ENCODE peak calls at places on chromosome 2, in four cellular contexts. One of them, this sample, is unnamed. For H3K27me3, the result is how much of the 10 kb centered on the place peaks cover.

GRCh38 chr2:74552914-74553811 is 579 bp downstream of the LOXL3 start:
- DNase-seq in stomach: no peak
- DNase-seq in right lobe of liver: no peak
- DNase-seq in fibroblast of lung: no peak
- DNase-seq in this sample: no peak

GRCh38 chr2:98975611-98976010 is 39.6 kb upstream of the CRACDL start:
- DNase-seq in stomach: no peak
- DNase-seq in right lobe of liver: no peak
- DNase-seq in fibroblast of lung: no peak
- DNase-seq in this sample: no peak

GRCh38 chr2:234960091-234961088 is 8.6 kb downstream of the SH3BP4 start:
- DNase-seq in fibroblast of lung: peak
- DNase-seq in stomach: no peak
- DNase-seq in right lobe of liver: no peak
- DNase-seq in this sample: no peak

GRCh38 chr2:64658269-64658668 is 4.6 kb upstream of the SERTAD2 start:
- DNase-seq in fibroblast of lung: no peak
- DNase-seq in right lobe of liver: no peak
- DNase-seq in stomach: no peak
- DNase-seq in this sample: no peak

GRCh38 chr2:146481629-146482028 is 1363.2 kb upstream of the ACVR2A start:
- DNase-seq in right lobe of liver: no peak
- DNase-seq in fibroblast of lung: peak
- DNase-seq in stomach: no peak
- DNase-seq in this sample: peak

GRCh38 chr2:100237046-100237615 is 85.2 kb downstream of the LONRF2 start:
- DNase-seq in stomach: peak
- DNase-seq in right lobe of liver: no peak
- DNase-seq in fibroblast of lung: no peak
- DNase-seq in this sample: no peak

GRCh38 chr2:40760071-40760666 is 308.3 kb upstream of the SLC8A1 start:
- DNase-seq in fibroblast of lung: peak
- DNase-seq in right lobe of liver: no peak
- DNase-seq in stomach: no peak
- DNase-seq in this sample: peak

GRCh38 chr2:119760876-119761275 is 1.2 kb downstream of the PTPN4 start:
- DNase-seq in stomach: no peak
- DNase-seq in fibroblast of lung: peak
- DNase-seq in right lobe of liver: no peak
- DNase-seq in this sample: no peak

GRCh38 chr2:15776629-15776919 is 163.8 kb upstream of the MYCN start:
- DNase-seq in right lobe of liver: peak
- DNase-seq in fibroblast of lung: peak
- DNase-seq in stomach: no peak
- DNase-seq in this sample: no peak

GRCh38 chr2:126655500-126656310 is at the start of gene GYPC:
- DNase-seq in stomach: peak
- DNase-seq in right lobe of liver: peak
- DNase-seq in fibroblast of lung: peak
- DNase-seq in this sample: no peak

GRCh38 chr2:14125561-14125960 is 507.0 kb upstream of the LRATD1 start:
- DNase-seq in fibroblast of lung: no peak
- DNase-seq in stomach: peak
- DNase-seq in right lobe of liver: no peak
- DNase-seq in this sample: no peak

GRCh38 chr2:135182601-135183000 is 130.5 kb downstream of the RAB3GAP1 start:
- DNase-seq in right lobe of liver: no peak
- DNase-seq in fibroblast of lung: no peak
- DNase-seq in stomach: no peak
- DNase-seq in this sample: no peak

GRCh38 chr2:23445450-23445868 is 60.5 kb downstream of the KLHL29 start:
- DNase-seq in fibroblast of lung: peak
- DNase-seq in right lobe of liver: no peak
- DNase-seq in stomach: no peak
- DNase-seq in this sample: peak

GRCh38 chr2:105455488-105455991 is 56.7 kb upstream of the FHL2 start:
- DNase-seq in right lobe of liver: peak
- DNase-seq in fibroblast of lung: peak
- DNase-seq in stomach: peak
- DNase-seq in this sample: peak

GRCh38 chr2:85913854-85914524 is 25.2 kb upstream of the ST3GAL5 start:
- DNase-seq in right lobe of liver: no peak
- DNase-seq in stomach: no peak
- DNase-seq in fibroblast of lung: peak
- DNase-seq in this sample: no peak

GRCh38 chr2:56250153-56250729 is 66.5 kb downstream of the CCDC85A start:
- DNase-seq in fibroblast of lung: no peak
- DNase-seq in right lobe of liver: no peak
- DNase-seq in stomach: no peak
- DNase-seq in this sample: no peak

GRCh38 chr2:167127135-167127534 is 238.9 kb downstream of the XIRP2 start:
- DNase-seq in fibroblast of lung: peak
- DNase-seq in right lobe of liver: no peak
- DNase-seq in stomach: no peak
- DNase-seq in this sample: no peak

GRCh38 chr2:233413529-233414272 is 59.4 kb downstream of the DGKD start:
- DNase-seq in fibroblast of lung: peak
- DNase-seq in right lobe of liver: peak
- DNase-seq in stomach: peak
- DNase-seq in this sample: peak

GRCh38 chr2:233413046-233413445 is 58.8 kb downstream of the DGKD start:
- DNase-seq in stomach: no peak
- DNase-seq in fibroblast of lung: peak
- DNase-seq in right lobe of liver: no peak
- DNase-seq in this sample: no peak

GRCh38 chr2:233412405-233412804 is 58.1 kb downstream of the DGKD start:
- DNase-seq in stomach: no peak
- DNase-seq in right lobe of liver: no peak
- DNase-seq in fibroblast of lung: peak
- DNase-seq in this sample: no peak

GRCh38 chr2:233414777-233415570 is 60.7 kb downstream of the DGKD start:
- DNase-seq in stomach: peak
- DNase-seq in right lobe of liver: no peak
- DNase-seq in fibroblast of lung: peak
- DNase-seq in this sample: no peak

GRCh38 chr2:233414273-233414654 is 60.0 kb downstream of the DGKD start:
- DNase-seq in fibroblast of lung: peak
- DNase-seq in right lobe of liver: no peak
- DNase-seq in stomach: peak
- DNase-seq in this sample: no peak
- TF ChIP-seq CTCF in fibroblast of lung: no peak
- TF ChIP-seq CTCF in right lobe of liver: no peak
- TF ChIP-seq CTCF in stomach: no peak
- TF ChIP-seq CTCF in this sample: no peak

GRCh38 chr2:121187351-121187921 is 97.6 kb downstream of the TFCP2L1 start:
- DNase-seq in fibroblast of lung: no peak
- DNase-seq in right lobe of liver: no peak
- DNase-seq in stomach: peak
- DNase-seq in this sample: no peak

GRCh38 chr2:121189011-121189410 is 96.0 kb downstream of the TFCP2L1 start:
- DNase-seq in fibroblast of lung: no peak
- DNase-seq in stomach: no peak
- DNase-seq in right lobe of liver: no peak
- DNase-seq in this sample: no peak

GRCh38 chr2:121189656-121190381 is 95.2 kb downstream of the TFCP2L1 start:
- DNase-seq in stomach: peak
- DNase-seq in fibroblast of lung: no peak
- DNase-seq in right lobe of liver: no peak
- DNase-seq in this sample: no peak

GRCh38 chr2:121186261-121186660 is 98.7 kb downstream of the TFCP2L1 start:
- DNase-seq in right lobe of liver: no peak
- DNase-seq in stomach: peak
- DNase-seq in fibroblast of lung: no peak
- DNase-seq in this sample: no peak

DNA sequence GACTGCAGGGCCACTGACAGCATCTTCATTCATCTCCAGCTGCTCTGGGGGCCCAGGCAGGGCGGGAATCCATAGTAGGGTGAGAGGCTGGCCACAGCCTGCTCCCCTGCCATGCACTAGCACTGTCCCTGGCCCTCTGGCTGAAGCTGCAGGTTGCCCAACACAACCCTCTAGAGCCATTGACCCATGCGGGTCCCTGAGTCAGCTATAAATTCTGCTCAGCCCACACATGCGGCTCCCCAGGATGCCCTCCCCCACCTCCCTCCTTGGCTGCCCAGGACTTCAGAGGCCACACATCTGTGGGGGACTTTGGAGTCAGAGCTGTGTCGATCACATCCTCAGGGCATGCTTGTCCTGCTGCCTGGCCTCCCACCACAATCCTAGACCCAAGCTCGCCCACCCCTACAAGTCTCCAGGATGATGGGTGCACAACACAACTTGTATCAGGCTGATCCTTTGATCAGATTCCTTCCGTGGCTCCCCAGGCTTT is 97.0 kb downstream of the TFCP2L1 start:
- DNase-seq in right lobe of liver: no peak
- DNase-seq in fibroblast of lung: no peak
- DNase-seq in stomach: peak
- DNase-seq in this sample: no peak
- H3K27ac ChIP-seq in right lobe of liver: no peak
- H3K27ac ChIP-seq in fibroblast of lung: no peak
- H3K27ac ChIP-seq in stomach: no peak
- H3K27ac ChIP-seq in this sample: no peak

DNA sequence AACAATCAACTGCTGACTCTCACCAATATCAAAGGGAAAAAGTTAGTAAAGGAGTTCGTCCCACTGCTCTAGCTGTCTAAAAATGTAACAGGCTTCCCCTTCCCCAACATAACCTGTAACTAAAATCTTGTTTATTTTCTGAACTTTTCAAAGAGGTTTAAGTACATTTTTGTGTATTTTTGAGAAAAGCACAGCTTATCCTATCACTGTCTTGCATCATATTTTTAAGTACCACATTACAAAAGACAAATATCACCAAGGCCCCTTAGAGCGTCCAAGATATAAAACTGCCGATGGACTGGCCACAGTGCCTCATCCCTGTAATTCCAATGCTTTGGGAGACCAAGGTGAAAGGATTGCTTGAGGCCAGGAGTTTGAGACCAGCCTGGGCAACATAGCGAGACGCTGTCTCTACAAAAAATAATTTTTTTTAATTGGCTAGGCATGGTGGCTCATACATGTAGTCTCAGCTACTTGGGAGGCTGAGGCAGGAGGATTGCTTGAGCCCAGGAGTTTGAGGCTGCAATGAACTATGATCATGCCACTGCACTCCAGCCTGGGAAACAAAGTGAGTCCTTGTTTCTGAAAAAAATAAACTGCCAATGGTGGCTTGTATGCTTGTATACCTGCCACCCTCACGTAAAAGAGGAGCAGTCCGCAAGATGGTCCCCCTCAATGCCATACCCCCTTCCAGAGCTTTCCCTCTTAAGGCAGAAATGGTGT is 21.2 kb upstream of the LAPTM4A start:
- DNase-seq in stomach: no peak
- DNase-seq in fibroblast of lung: no peak
- DNase-seq in right lobe of liver: no peak
- DNase-seq in this sample: no peak
- H3K27me3 ChIP-seq in stomach: under half
- H3K27me3 ChIP-seq in fibroblast of lung: under half
- H3K27me3 ChIP-seq in right lobe of liver: under half
- H3K27me3 ChIP-seq in this sample: under half

GRCh38 chr2:27431395-27431794 is 3.0 kb downstream of the NRBP1 start:
- DNase-seq in right lobe of liver: no peak
- DNase-seq in fibroblast of lung: peak
- DNase-seq in stomach: no peak
- DNase-seq in this sample: no peak

GRCh38 chr2:27422958-27423357 is 5.5 kb upstream of the NRBP1 start:
- DNase-seq in right lobe of liver: no peak
- DNase-seq in fibroblast of lung: no peak
- DNase-seq in stomach: no peak
- DNase-seq in this sample: no peak

GRCh38 chr2:27427863-27428212 is 593 bp upstream of the NRBP1 start:
- DNase-seq in stomach: no peak
- DNase-seq in right lobe of liver: no peak
- DNase-seq in fibroblast of lung: peak
- DNase-seq in this sample: no peak

GRCh38 chr2:27428978-27429541 is 629 bp downstream of the NRBP1 start:
- DNase-seq in right lobe of liver: peak
- DNase-seq in stomach: peak
- DNase-seq in fibroblast of lung: peak
- DNase-seq in this sample: no peak

DNA sequence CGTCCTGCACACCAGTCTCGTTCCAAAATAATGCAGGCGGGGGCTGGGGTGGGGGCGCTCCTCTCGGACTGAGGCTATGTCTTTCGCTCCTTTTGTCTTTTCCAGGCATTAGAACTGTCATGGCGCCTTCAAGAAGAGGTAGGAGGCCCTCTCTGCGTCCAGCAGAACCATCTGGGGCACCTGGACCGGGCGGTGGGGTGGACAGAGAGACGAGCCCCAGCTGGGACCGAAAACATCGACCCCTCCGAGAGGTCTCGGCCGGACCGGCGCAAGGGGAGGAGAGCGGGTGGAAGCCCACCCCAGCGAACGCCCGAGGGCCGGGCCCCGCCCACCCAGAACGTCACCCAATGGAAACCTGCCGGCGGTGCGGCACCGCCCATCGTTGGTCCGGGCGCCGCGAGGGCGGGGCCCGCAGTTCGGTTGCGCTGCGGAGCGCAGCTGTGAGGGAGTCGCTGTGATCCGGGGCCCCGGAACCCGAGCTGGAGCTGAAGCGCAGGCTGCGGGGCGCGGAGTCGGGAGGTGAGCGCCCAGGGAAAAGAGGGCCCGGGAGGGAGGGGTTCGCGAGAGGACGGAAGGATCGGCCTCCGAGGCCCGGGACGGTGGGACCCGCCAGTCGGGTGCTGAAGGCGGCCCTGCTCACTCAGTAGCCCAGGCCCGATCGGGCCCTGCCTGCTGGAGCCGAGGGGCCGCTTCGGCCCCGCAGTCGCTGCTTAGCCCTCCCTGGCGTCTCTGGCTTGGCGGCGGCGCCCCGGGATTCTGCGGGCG is at the start of gene NRBP1:
- DNase-seq in fibroblast of lung: peak
- DNase-seq in stomach: peak
- DNase-seq in right lobe of liver: peak
- DNase-seq in this sample: peak
- TF ChIP-seq CTCF in fibroblast of lung: no peak
- TF ChIP-seq CTCF in stomach: no peak
- TF ChIP-seq CTCF in right lobe of liver: no peak
- TF ChIP-seq CTCF in this sample: peak